ENCODE peak calls at places on chromosomes 13 and 19, in ten cellular contexts. E, V, Y, P, X, F, U, Q, D and N are unnamed samples.
A peak's percentile ranks its signal among the peaks of the same experiment; 100 is the strongest.

GRCh38 chr19:12666305-12667048 is at the start of the genes MAN2B1 and WDR83:
- DNase-seq in V (peak; percentile 96), X (peak; percentile 46), P (peak; percentile 82), U (peak; percentile 91), E (no peak), D (peak; percentile 70), Q (peak; percentile 68), F (peak; percentile 73), Y (peak; percentile 67), N (peak; percentile 65)

GRCh38 chr13:48873598-48873997 is 102.1 kb upstream of the FNDC3A start:
- DNase-seq in E (no peak), V (peak; percentile 17), F (no peak), Y (peak; percentile 11), Q (peak; percentile 80), P (no peak), D (peak; percentile 31), U (no peak), X (peak; percentile 57), N (no peak)

GRCh38 chr13:91588541-91588940 is 190.1 kb downstream of the GPC5 start:
- DNase-seq in P (no peak), V (no peak), X (no peak), Y (no peak), E (no peak), Q (no peak), D (no peak), U (no peak), F (no peak), N (no peak)

GRCh38 chr19:9865732-9866627 is 30.9 kb downstream of the PIN1 start:
- DNase-seq in Y (no peak), P (no peak), V (no peak), X (no peak), E (no peak), U (no peak), D (no peak), F (no peak), Q (no peak), N (no peak)

GRCh38 chr13:72141845-72142470 is 275.0 kb upstream of the DACH1 start:
- DNase-seq in X (peak; percentile 8), V (no peak), Y (peak; percentile 28), Q (peak; percentile 11), D (peak; percentile 88), E (no peak), U (no peak), F (no peak), P (no peak), N (no peak)

GRCh38 chr19:12293771-12294307 is 844 bp downstream of the ZNF44 start:
- DNase-seq in F (peak; percentile 15), X (peak; percentile 48), V (peak; percentile 61), U (peak; percentile 95), E (peak; percentile 52), D (peak; percentile 57), Y (peak; percentile 58), P (peak; percentile 72), Q (peak; percentile 65), N (peak; percentile 84)

GRCh38 chr19:5403968-5404640 is 51.1 kb upstream of the ZNRF4 start:
- DNase-seq in Q (peak; percentile 84), D (peak; percentile 92), V (peak; percentile 94), Y (peak; percentile 89), P (peak; percentile 88), F (peak; percentile 61), U (peak; percentile 87), X (peak; percentile 71), E (peak; percentile 54), N (peak; percentile 60)

GRCh38 chr19:35508129-35508528 is 5.3 kb downstream of the DMKN start:
- DNase-seq in V (no peak), F (no peak), Y (no peak), Q (no peak), E (no peak), X (no peak), P (no peak), U (no peak), D (no peak), N (no peak)

GRCh38 chr13:32734511-32734910 is 148.3 kb downstream of the PDS5B start:
- DNase-seq in U (no peak), P (no peak), F (no peak), Q (peak; percentile 66), E (no peak), D (peak; percentile 73), X (no peak), Y (peak; percentile 25), V (no peak), N (no peak)

GRCh38 chr13:50745542-50745941 is 98.0 kb downstream of the DLEU7 start:
- DNase-seq in Y (no peak), V (no peak), P (no peak), Q (no peak), E (no peak), X (no peak), U (no peak), D (no peak), F (peak; percentile 4), N (no peak)

GRCh38 chr19:4051175-4052101 is 15.3 kb downstream of the ZBTB7A start:
- DNase-seq in Q (peak; percentile 88), U (peak; percentile 88), V (no peak), Y (no peak), F (no peak), X (peak; percentile 59), E (no peak), P (peak; percentile 65), D (no peak), N (peak; percentile 65)

GRCh38 chr19:10915511-10916091 is 12.8 kb downstream of the YIPF2 start:
- DNase-seq in F (no peak), D (peak; percentile 71), V (no peak), E (no peak), U (no peak), Q (peak; percentile 100), Y (peak; percentile 66), X (peak; percentile 95), P (no peak), N (peak; percentile 73)

GRCh38 chr13:80400164-80400767 is 59.3 kb upstream of the SPRY2 start:
- DNase-seq in Y (no peak), P (no peak), U (no peak), D (no peak), Q (no peak), F (no peak), E (no peak), V (no peak), X (no peak), N (no peak)

GRCh38 chr13:37716395-37716794 is 117.8 kb upstream of the POSTN start:
- DNase-seq in V (no peak), F (no peak), P (no peak), E (no peak), D (peak; percentile 94), X (no peak), U (no peak), Q (no peak), Y (peak; percentile 80), N (no peak)

GRCh38 chr19:17235618-17236413 is 9.8 kb downstream of the OCEL1 start:
- DNase-seq in E (no peak), P (peak; percentile 80), V (peak; percentile 64), X (peak; percentile 68), F (no peak), Q (peak; percentile 72), U (peak; percentile 87), D (peak; percentile 79), Y (peak; percentile 78), N (peak; percentile 24)

GRCh38 chr13:32309812-32310706 is 5.1 kb downstream of the ZAR1L start:
- DNase-seq in F (peak; percentile 5), U (no peak), Q (peak; percentile 58), D (peak; percentile 85), Y (peak; percentile 82), E (peak; percentile 54), X (peak; percentile 58), V (peak; percentile 30), P (no peak), N (peak; percentile 39)

GRCh38 chr13:29513002-29513980 is 82.2 kb downstream of the SLC7A1 start:
- DNase-seq in E (no peak), U (peak; percentile 53), P (no peak), Q (peak; percentile 44), X (no peak), D (no peak), F (no peak), V (no peak), Y (no peak), N (no peak)